ENCODE peak calls at places on chromosome 21, in six cellular contexts. One of them, this sample, is unnamed.

GRCh38 chr21:28540514-28540913 is 452.2 kb downstream of the LTN1 start:
- DNase-seq in hypothalamus: no peak
- DNase-seq in ELF-1: no peak
- DNase-seq in HT-29: no peak
- DNase-seq in neural progenitor cell: no peak
- DNase-seq in stimulated activated naive CD4-positive, alpha-beta T cell treated with Interleukin-2 at 50 U/mL for 16 hours: no peak
- DNase-seq in this sample: no peak

GRCh38 chr21:40245021-40245420 is 377.8 kb downstream of the PCP4 start:
- DNase-seq in hypothalamus: no peak
- DNase-seq in stimulated activated naive CD4-positive, alpha-beta T cell treated with Interleukin-2 at 50 U/mL for 16 hours: no peak
- DNase-seq in ELF-1: no peak
- DNase-seq in HT-29: no peak
- DNase-seq in neural progenitor cell: no peak
- DNase-seq in this sample: no peak

GRCh38 chr21:43787180-43787533 is 2.2 kb upstream of the RRP1 start:
- DNase-seq in ELF-1: no peak
- DNase-seq in neural progenitor cell: no peak
- DNase-seq in hypothalamus: no peak
- DNase-seq in HT-29: no peak
- DNase-seq in stimulated activated naive CD4-positive, alpha-beta T cell treated with Interleukin-2 at 50 U/mL for 16 hours: no peak
- DNase-seq in this sample: no peak

GRCh38 chr21:33228455-33228854 is 1.3 kb upstream of the IFNAR2 start:
- DNase-seq in stimulated activated naive CD4-positive, alpha-beta T cell treated with Interleukin-2 at 50 U/mL for 16 hours: no peak
- DNase-seq in neural progenitor cell: no peak
- DNase-seq in hypothalamus: no peak
- DNase-seq in ELF-1: no peak
- DNase-seq in HT-29: no peak
- DNase-seq in this sample: no peak

GRCh38 chr21:41817877-41818855 is 51.3 kb upstream of the RIPK4 start:
- DNase-seq in hypothalamus: no peak
- DNase-seq in ELF-1: peak
- DNase-seq in HT-29: no peak
- DNase-seq in stimulated activated naive CD4-positive, alpha-beta T cell treated with Interleukin-2 at 50 U/mL for 16 hours: no peak
- DNase-seq in neural progenitor cell: peak
- DNase-seq in this sample: no peak

GRCh38 chr21:46067505-46068201 is 30.3 kb upstream of the COL6A2 start:
- DNase-seq in ELF-1: no peak
- DNase-seq in stimulated activated naive CD4-positive, alpha-beta T cell treated with Interleukin-2 at 50 U/mL for 16 hours: no peak
- DNase-seq in hypothalamus: no peak
- DNase-seq in HT-29: no peak
- DNase-seq in neural progenitor cell: no peak
- DNase-seq in this sample: peak

GRCh38 chr21:35127851-35128250 is 78.7 kb upstream of the RUNX1 start:
- DNase-seq in stimulated activated naive CD4-positive, alpha-beta T cell treated with Interleukin-2 at 50 U/mL for 16 hours: no peak
- DNase-seq in ELF-1: no peak
- DNase-seq in HT-29: no peak
- DNase-seq in neural progenitor cell: no peak
- DNase-seq in hypothalamus: no peak
- DNase-seq in this sample: no peak

GRCh38 chr21:45547211-45547900 is 5.1 kb upstream of the SLC19A1 start:
- DNase-seq in stimulated activated naive CD4-positive, alpha-beta T cell treated with Interleukin-2 at 50 U/mL for 16 hours: no peak
- DNase-seq in hypothalamus: no peak
- DNase-seq in neural progenitor cell: no peak
- DNase-seq in ELF-1: peak
- DNase-seq in HT-29: no peak
- DNase-seq in this sample: peak

GRCh38 chr21:18417361-18417760 is 13.8 kb upstream of the TMPRSS15 start:
- DNase-seq in neural progenitor cell: no peak
- DNase-seq in ELF-1: no peak
- DNase-seq in HT-29: no peak
- DNase-seq in hypothalamus: no peak
- DNase-seq in stimulated activated naive CD4-positive, alpha-beta T cell treated with Interleukin-2 at 50 U/mL for 16 hours: no peak
- DNase-seq in this sample: no peak

GRCh38 chr21:41571938-41572510 is 64.1 kb upstream of the TMPRSS2 start:
- DNase-seq in stimulated activated naive CD4-positive, alpha-beta T cell treated with Interleukin-2 at 50 U/mL for 16 hours: no peak
- DNase-seq in neural progenitor cell: no peak
- DNase-seq in ELF-1: no peak
- DNase-seq in hypothalamus: no peak
- DNase-seq in HT-29: no peak
- DNase-seq in this sample: no peak

GRCh38 chr21:46250146-46250725 is 21.7 kb upstream of the LSS start:
- DNase-seq in hypothalamus: no peak
- DNase-seq in neural progenitor cell: no peak
- DNase-seq in HT-29: no peak
- DNase-seq in ELF-1: no peak
- DNase-seq in stimulated activated naive CD4-positive, alpha-beta T cell treated with Interleukin-2 at 50 U/mL for 16 hours: no peak
- DNase-seq in this sample: no peak

GRCh38 chr21:45366476-45366875 is 38.5 kb upstream of the COL18A1 start:
- DNase-seq in ELF-1: no peak
- DNase-seq in HT-29: no peak
- DNase-seq in stimulated activated naive CD4-positive, alpha-beta T cell treated with Interleukin-2 at 50 U/mL for 16 hours: no peak
- DNase-seq in hypothalamus: no peak
- DNase-seq in neural progenitor cell: no peak
- DNase-seq in this sample: no peak

GRCh38 chr21:33655591-33656221 is 13.4 kb downstream of the ITSN1 start:
- DNase-seq in hypothalamus: no peak
- DNase-seq in ELF-1: peak
- DNase-seq in neural progenitor cell: no peak
- DNase-seq in HT-29: peak
- DNase-seq in stimulated activated naive CD4-positive, alpha-beta T cell treated with Interleukin-2 at 50 U/mL for 16 hours: no peak
- DNase-seq in this sample: no peak

GRCh38 chr21:25639167-25639921 is at the start of gene JAM2:
- DNase-seq in HT-29: no peak
- DNase-seq in ELF-1: peak
- DNase-seq in stimulated activated naive CD4-positive, alpha-beta T cell treated with Interleukin-2 at 50 U/mL for 16 hours: peak
- DNase-seq in hypothalamus: peak
- DNase-seq in neural progenitor cell: peak
- DNase-seq in this sample: peak

This sample was measured in posterior vena cava.